ENCODE peak calls at places on chromosomes 3 and 15, in five cellular contexts. B is lower leg skin, E is colonic mucosa, G is neural crest cell, R is mucosa of descending colon. F is an unnamed sample.

GRCh38 chr15:58410353-58410752 is 21.4 kb upstream of the LIPC start:
- DNase-seq in B (no peak), E (no peak), G (no peak), R (no peak), F (no peak)

GRCh38 chr3:53350652-53351051 is 3.3 kb upstream of the DCP1A start:
- DNase-seq in B (no peak), E (peak), G (no peak), R (no peak), F (no peak)

GRCh38 chr3:194738254-194739093 is 52.8 kb downstream of the FAM43A start:
- DNase-seq in B (no peak), E (no peak), G (no peak), R (no peak), F (no peak)

GRCh38 chr3:30751610-30752299 is 142.7 kb downstream of the GADL1 start:
- DNase-seq in B (no peak), E (peak), G (peak), R (peak), F (peak)

GRCh38 chr3:66598168-66598567 is 97.3 kb upstream of the LRIG1 start:
- DNase-seq in B (no peak), E (no peak), G (no peak), R (no peak), F (no peak)

GRCh38 chr3:128709038-128709437 is 16.9 kb upstream of the RAB7A start:
- DNase-seq in B (no peak), E (no peak), G (no peak), R (no peak), F (no peak)

GRCh38 chr3:72488736-72489030 is 359.6 kb downstream of the SHQ1 start:
- DNase-seq in B (no peak), E (no peak), G (no peak), R (no peak), F (no peak)

GRCh38 chr3:184525337-184526157 is 36.0 kb upstream of the EPHB3 start:
- DNase-seq in B (no peak), E (peak), G (no peak), R (peak), F (peak)

GRCh38 chr3:48470286-48470685 is 23.7 kb downstream of the ATRIP start:
- DNase-seq in B (no peak), E (no peak), G (no peak), R (no peak), F (no peak)

GRCh38 chr3:30743086-30743619 is 136.8 kb downstream of the TGFBR2 start:
- DNase-seq in B (no peak), E (no peak), G (no peak), R (no peak), F (no peak)

GRCh38 chr3:51975857-51976549 is 1.1 kb downstream of the ABHD14A start:
- DNase-seq in B (peak), E (peak), G (peak), R (peak), F (peak)

GRCh38 chr15:69855601-69856000 is 242.1 kb downstream of the TLE3 start:
- DNase-seq in B (no peak), E (no peak), G (no peak), R (no peak), F (peak)

GRCh38 chr3:150421256-150421655 is 13.2 kb downstream of the TSC22D2 start:
- DNase-seq in B (no peak), E (no peak), G (no peak), R (no peak), F (no peak)

GRCh38 chr3:4772171-4772804 is 206.9 kb upstream of the BHLHE40 start:
- DNase-seq in B (peak), E (peak), G (no peak), R (peak), F (no peak)

GRCh38 chr15:97091093-97091492 is 760.6 kb downstream of the NR2F2 start:
- DNase-seq in B (no peak), E (no peak), G (no peak), R (no peak), F (no peak)

GRCh38 chr3:63351159-63352007 is 73.3 kb downstream of the SYNPR start:
- DNase-seq in B (no peak), E (peak), G (peak), R (no peak), F (peak)

GRCh38 chr15:37824717-37825382 is 109.6 kb upstream of the TMCO5A start:
- DNase-seq in B (no peak), E (no peak), G (no peak), R (no peak), F (no peak)
- TF ChIP-seq CTCF in B (no peak), E (no peak), G (no peak), R (no peak), F (no peak)

DNA sequence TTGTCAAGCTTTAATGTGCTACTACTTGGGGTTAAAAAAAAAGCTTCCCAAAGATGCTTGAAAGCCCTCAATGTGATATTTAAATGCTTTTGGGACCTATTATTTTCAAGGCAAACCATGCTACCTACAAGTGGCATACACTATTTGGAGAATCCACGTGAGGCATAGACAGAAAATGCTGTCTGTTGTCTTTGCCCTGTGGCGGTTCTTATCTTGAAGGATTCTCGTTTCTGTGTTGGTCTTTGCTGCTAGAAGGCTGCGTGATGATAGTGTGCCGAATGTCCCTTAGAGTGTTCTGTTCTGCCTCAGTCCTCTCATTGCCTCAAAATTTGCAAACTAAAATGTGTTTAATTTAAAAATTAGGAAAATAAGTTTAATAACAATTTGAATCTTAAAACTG is 356.2 kb upstream of the RARB start:
- DNase-seq in B (no peak), E (no peak), G (no peak), R (no peak), F (no peak)
- TF ChIP-seq CTCF in B (no peak), E (no peak), G (no peak), R (no peak), F (no peak)

DNA sequence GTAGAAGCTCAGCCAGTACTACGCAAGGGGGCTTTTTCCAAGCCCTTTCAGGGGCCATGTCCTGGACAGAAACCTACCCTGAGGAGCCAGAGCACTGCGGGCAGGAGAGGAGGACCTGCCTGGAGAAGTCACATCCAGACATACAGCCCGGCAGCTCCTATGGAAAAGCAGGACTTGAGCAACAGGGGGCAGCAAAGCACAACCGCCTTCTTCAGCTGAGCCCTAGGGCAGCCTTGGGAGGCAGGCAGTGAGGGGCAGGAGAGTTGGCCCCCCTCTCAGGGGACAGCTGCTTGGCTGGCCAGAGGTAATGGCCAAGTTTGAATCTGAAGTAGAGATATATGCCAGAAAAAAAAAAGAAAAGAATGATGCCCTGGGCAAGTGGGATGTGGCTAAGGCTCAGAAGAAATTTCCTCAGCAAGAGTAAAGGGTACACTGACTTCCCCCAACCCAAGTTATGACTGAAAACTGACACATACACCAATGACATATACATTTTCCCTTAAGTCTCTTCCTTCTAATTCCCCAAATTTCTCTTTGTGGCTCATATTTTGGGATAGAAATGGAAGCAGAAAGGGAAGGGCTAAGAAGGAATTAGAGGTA is 56.9 kb downstream of the CYP19A1 start:
- DNase-seq in B (peak), E (peak), G (peak), R (peak), F (peak)
- TF ChIP-seq CTCF in B (no peak), E (peak), G (peak), R (peak), F (peak)

DNA sequence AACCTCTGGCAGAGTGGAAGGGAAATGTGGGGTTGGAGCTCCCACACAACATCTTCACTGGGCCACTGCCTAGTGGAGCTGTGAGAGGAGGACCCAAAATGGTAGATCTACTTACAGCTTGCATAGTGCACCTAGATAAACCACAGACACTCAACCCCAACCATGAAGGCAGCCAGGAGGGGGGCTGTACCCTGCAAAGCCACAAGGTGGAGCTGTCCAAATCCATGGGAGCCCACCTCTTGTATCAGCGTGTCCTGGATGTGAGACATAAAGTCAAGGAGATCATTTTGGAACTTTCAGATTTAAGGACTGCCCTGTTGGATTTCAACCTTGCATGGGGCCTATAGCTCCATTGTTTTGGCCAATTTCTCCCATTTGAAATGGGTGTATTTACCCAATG is 20.9 kb downstream of the TP63 start:
- DNase-seq in B (no peak), E (peak), G (peak), R (peak), F (peak)
- TF ChIP-seq CTCF in B (no peak), E (peak), G (peak), R (no peak), F (peak)

DNA sequence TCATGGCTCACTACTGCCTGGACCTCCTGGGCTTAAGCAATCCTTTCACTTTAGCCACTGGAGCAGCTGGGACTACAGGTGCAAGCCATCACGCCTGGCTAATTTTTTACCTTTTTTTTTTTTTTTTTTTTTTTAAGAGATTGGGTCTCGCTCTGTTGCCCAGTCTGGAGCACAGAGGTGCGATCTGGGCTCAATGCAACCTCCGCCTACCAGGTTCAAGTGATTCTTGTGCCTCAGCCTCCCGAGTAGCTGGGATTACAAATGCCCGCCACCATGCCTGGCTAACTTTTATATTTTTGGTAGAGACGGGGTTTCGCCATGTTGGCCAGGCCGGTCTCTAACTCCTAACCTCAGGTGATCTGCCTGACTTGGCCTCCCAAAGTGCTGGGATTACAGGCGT is 50.7 kb upstream of the MELTF start:
- DNase-seq in B (no peak), E (no peak), G (no peak), R (no peak), F (no peak)
- TF ChIP-seq CTCF in B (no peak), E (no peak), G (no peak), R (no peak), F (no peak)

GRCh38 chr3:146637871-146638270 is 32.7 kb upstream of the PLSCR5 start:
- DNase-seq in B (no peak), E (no peak), G (no peak), R (no peak), F (no peak)

GRCh38 chr3:146636881-146637280 is 31.7 kb upstream of the PLSCR5 start:
- DNase-seq in B (no peak), E (no peak), G (no peak), R (no peak), F (no peak)

GRCh38 chr3:146640955-146641867 is 36.1 kb upstream of the PLSCR5 start:
- DNase-seq in B (no peak), E (no peak), G (no peak), R (no peak), F (peak)

GRCh38 chr3:146640361-146640760 is 35.2 kb upstream of the PLSCR5 start:
- DNase-seq in B (no peak), E (no peak), G (no peak), R (no peak), F (no peak)

DNA sequence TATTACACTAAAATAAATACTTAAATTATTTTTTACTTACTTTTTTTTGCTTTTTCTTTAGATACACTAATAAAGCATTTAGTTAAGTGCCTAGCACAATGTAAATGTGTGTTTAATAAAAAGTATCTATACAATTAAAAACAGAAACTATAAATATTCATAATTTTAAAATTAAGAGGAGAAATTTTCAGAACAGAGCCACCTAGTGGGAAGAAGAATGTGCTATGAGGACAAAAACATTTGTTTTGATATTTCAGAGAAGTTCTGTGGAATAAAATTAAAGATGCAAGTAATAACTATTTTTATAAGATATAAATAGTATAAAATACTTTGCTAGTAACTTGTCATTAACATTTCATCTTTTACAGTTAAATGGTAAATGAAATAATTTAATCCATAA is 33.6 kb upstream of the PLSCR5 start:
- DNase-seq in B (no peak), E (no peak), G (no peak), R (no peak), F (no peak)
- TF ChIP-seq CTCF in B (no peak), E (no peak), G (peak), R (no peak), F (peak)

DNA sequence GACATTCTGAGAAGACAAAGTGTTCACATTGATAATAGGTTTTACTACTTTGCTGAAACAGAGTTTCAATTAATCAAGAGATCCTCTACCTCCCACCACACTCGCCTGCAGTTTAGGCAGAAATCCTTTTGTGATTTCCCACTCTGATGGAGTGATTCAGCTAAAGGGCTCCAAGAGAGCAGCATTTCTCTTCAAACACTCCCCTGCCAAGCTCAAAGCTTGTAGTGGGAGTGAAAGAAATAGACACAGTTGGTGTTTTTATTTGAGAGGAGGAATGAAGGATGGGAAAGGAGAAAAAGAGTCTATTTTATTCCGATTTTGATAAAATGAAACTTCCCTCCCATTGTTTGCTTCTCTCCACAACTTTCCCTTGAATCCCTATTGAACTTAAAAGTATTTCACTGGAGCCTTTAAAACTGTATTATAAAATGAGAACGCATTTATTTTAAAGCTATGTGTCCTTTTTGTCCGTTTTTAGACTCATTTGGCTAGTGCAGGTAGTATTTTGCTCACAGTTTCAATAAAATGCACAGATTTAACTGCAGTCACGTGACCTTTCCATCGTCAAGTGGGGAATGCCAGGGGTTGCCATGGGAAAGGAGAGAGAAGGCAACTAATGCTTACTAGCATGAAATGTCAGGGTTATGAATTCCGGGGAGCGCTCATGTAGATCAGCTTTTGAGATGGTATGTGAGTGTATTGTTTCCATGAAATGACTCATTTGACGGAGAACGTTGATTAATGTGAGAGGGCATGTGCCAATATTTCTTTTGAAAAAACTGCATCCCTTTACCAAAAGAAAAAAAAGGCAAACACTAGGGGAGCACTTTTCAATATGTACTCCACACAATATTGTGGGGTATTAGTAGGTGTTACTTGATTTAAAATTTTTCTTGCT is 7.7 kb upstream of the OSBPL11 start:
- DNase-seq in B (peak), E (no peak), G (peak), R (no peak), F (no peak)
- TF ChIP-seq CTCF in B (no peak), E (no peak), G (peak), R (no peak), F (no peak)

F was measured in nephron progenitor cell.